ENCODE peak calls at places on chromosomes 3 and 15, in seven cellular contexts. One of them, this sample, is unnamed.
A peak's percentile ranks its signal among the peaks of the same experiment; 100 is the strongest.

GRCh38 chr3:156787926-156788663 is 38.1 kb upstream of the LEKR1 start:
- DNase-seq in fibroblast of the aortic adventitia: peak; percentile 86
- DNase-seq in stimulated activated CD8-positive, alpha-beta memory T cell treated with anti-CD3 and anti-CD28 coated beads, Interleukin-15, amount 100 ng/mL, for 1 hour: no peak
- DNase-seq in ELR: peak; percentile 98
- DNase-seq in Jurkat, Clone E6-1: no peak
- DNase-seq in AG10803: peak; percentile 93
- DNase-seq in breast epithelium: no peak
- DNase-seq in this sample: no peak

GRCh38 chr3:172125963-172126403 is 86.6 kb downstream of the FNDC3B start:
- DNase-seq in stimulated activated CD8-positive, alpha-beta memory T cell treated with anti-CD3 and anti-CD28 coated beads, Interleukin-15, amount 100 ng/mL, for 1 hour: no peak
- DNase-seq in AG10803: peak; percentile 82
- DNase-seq in Jurkat, Clone E6-1: no peak
- DNase-seq in fibroblast of the aortic adventitia: peak; percentile 78
- DNase-seq in breast epithelium: no peak
- DNase-seq in ELR: peak; percentile 55
- DNase-seq in this sample: no peak

GRCh38 chr15:79028411-79028964 is 62.1 kb downstream of the RASGRF1 start:
- DNase-seq in breast epithelium: no peak
- DNase-seq in AG10803: peak; percentile 6
- DNase-seq in fibroblast of the aortic adventitia: peak; percentile 32
- DNase-seq in stimulated activated CD8-positive, alpha-beta memory T cell treated with anti-CD3 and anti-CD28 coated beads, Interleukin-15, amount 100 ng/mL, for 1 hour: no peak
- DNase-seq in ELR: peak; percentile 58
- DNase-seq in Jurkat, Clone E6-1: peak; percentile 33
- DNase-seq in this sample: no peak

GRCh38 chr3:66476852-66477381 is 23.9 kb downstream of the LRIG1 start:
- DNase-seq in Jurkat, Clone E6-1: no peak
- DNase-seq in ELR: no peak
- DNase-seq in breast epithelium: no peak
- DNase-seq in fibroblast of the aortic adventitia: peak; percentile 67
- DNase-seq in stimulated activated CD8-positive, alpha-beta memory T cell treated with anti-CD3 and anti-CD28 coated beads, Interleukin-15, amount 100 ng/mL, for 1 hour: no peak
- DNase-seq in AG10803: peak; percentile 41
- DNase-seq in this sample: no peak

GRCh38 chr15:81336568-81336967 is 12.6 kb upstream of the STARD5 start:
- DNase-seq in ELR: peak; percentile 51
- DNase-seq in breast epithelium: no peak
- DNase-seq in stimulated activated CD8-positive, alpha-beta memory T cell treated with anti-CD3 and anti-CD28 coated beads, Interleukin-15, amount 100 ng/mL, for 1 hour: peak; percentile 9
- DNase-seq in AG10803: peak; percentile 30
- DNase-seq in Jurkat, Clone E6-1: peak; percentile 29
- DNase-seq in fibroblast of the aortic adventitia: peak; percentile 49
- DNase-seq in this sample: no peak

GRCh38 chr15:58447244-58448010 is 15.6 kb downstream of the LIPC start:
- DNase-seq in stimulated activated CD8-positive, alpha-beta memory T cell treated with anti-CD3 and anti-CD28 coated beads, Interleukin-15, amount 100 ng/mL, for 1 hour: no peak
- DNase-seq in ELR: peak; percentile 84
- DNase-seq in AG10803: peak; percentile 92
- DNase-seq in breast epithelium: no peak
- DNase-seq in fibroblast of the aortic adventitia: peak; percentile 89
- DNase-seq in Jurkat, Clone E6-1: peak; percentile 76
- DNase-seq in this sample: no peak

GRCh38 chr3:124826703-124827102 is 60.5 kb downstream of the ITGB5 start:
- DNase-seq in ELR: peak; percentile 89
- DNase-seq in AG10803: peak; percentile 87
- DNase-seq in Jurkat, Clone E6-1: no peak
- DNase-seq in breast epithelium: no peak
- DNase-seq in fibroblast of the aortic adventitia: peak; percentile 91
- DNase-seq in stimulated activated CD8-positive, alpha-beta memory T cell treated with anti-CD3 and anti-CD28 coated beads, Interleukin-15, amount 100 ng/mL, for 1 hour: no peak
- DNase-seq in this sample: no peak

GRCh38 chr3:159629329-159630084 is 359.1 kb upstream of the IL12A start:
- DNase-seq in stimulated activated CD8-positive, alpha-beta memory T cell treated with anti-CD3 and anti-CD28 coated beads, Interleukin-15, amount 100 ng/mL, for 1 hour: no peak
- DNase-seq in fibroblast of the aortic adventitia: no peak
- DNase-seq in AG10803: no peak
- DNase-seq in breast epithelium: no peak
- DNase-seq in Jurkat, Clone E6-1: no peak
- DNase-seq in ELR: peak; percentile 32
- DNase-seq in this sample: no peak

GRCh38 chr3:48748754-48749153 is 31.7 kb upstream of the IP6K2 start:
- DNase-seq in AG10803: no peak
- DNase-seq in stimulated activated CD8-positive, alpha-beta memory T cell treated with anti-CD3 and anti-CD28 coated beads, Interleukin-15, amount 100 ng/mL, for 1 hour: no peak
- DNase-seq in ELR: no peak
- DNase-seq in breast epithelium: no peak
- DNase-seq in Jurkat, Clone E6-1: no peak
- DNase-seq in fibroblast of the aortic adventitia: no peak
- DNase-seq in this sample: no peak

GRCh38 chr15:89179966-89180875 is 41.2 kb downstream of the RLBP1 start:
- DNase-seq in Jurkat, Clone E6-1: no peak
- DNase-seq in fibroblast of the aortic adventitia: peak; percentile 47
- DNase-seq in ELR: peak; percentile 38
- DNase-seq in stimulated activated CD8-positive, alpha-beta memory T cell treated with anti-CD3 and anti-CD28 coated beads, Interleukin-15, amount 100 ng/mL, for 1 hour: no peak
- DNase-seq in breast epithelium: no peak
- DNase-seq in AG10803: no peak
- DNase-seq in this sample: no peak

GRCh38 chr3:31752305-31753049 is 219.8 kb downstream of the STT3B start:
- DNase-seq in breast epithelium: no peak
- DNase-seq in AG10803: no peak
- DNase-seq in stimulated activated CD8-positive, alpha-beta memory T cell treated with anti-CD3 and anti-CD28 coated beads, Interleukin-15, amount 100 ng/mL, for 1 hour: no peak
- DNase-seq in Jurkat, Clone E6-1: no peak
- DNase-seq in ELR: no peak
- DNase-seq in fibroblast of the aortic adventitia: no peak
- DNase-seq in this sample: no peak

GRCh38 chr3:26712211-26713026 is 89.8 kb downstream of the LRRC3B start:
- DNase-seq in fibroblast of the aortic adventitia: peak; percentile 6
- DNase-seq in Jurkat, Clone E6-1: peak; percentile 47
- DNase-seq in AG10803: no peak
- DNase-seq in stimulated activated CD8-positive, alpha-beta memory T cell treated with anti-CD3 and anti-CD28 coated beads, Interleukin-15, amount 100 ng/mL, for 1 hour: no peak
- DNase-seq in breast epithelium: no peak
- DNase-seq in ELR: peak; percentile 49
- DNase-seq in this sample: no peak

GRCh38 chr3:129525341-129525968 is 3.0 kb upstream of the RHO start:
- DNase-seq in ELR: peak; percentile 77
- DNase-seq in fibroblast of the aortic adventitia: peak; percentile 52
- DNase-seq in Jurkat, Clone E6-1: no peak
- DNase-seq in AG10803: peak; percentile 47
- DNase-seq in breast epithelium: no peak
- DNase-seq in stimulated activated CD8-positive, alpha-beta memory T cell treated with anti-CD3 and anti-CD28 coated beads, Interleukin-15, amount 100 ng/mL, for 1 hour: no peak
- DNase-seq in this sample: no peak

GRCh38 chr3:130897316-130897715 is 3.4 kb downstream of the ATP2C1 start:
- DNase-seq in stimulated activated CD8-positive, alpha-beta memory T cell treated with anti-CD3 and anti-CD28 coated beads, Interleukin-15, amount 100 ng/mL, for 1 hour: no peak
- DNase-seq in breast epithelium: no peak
- DNase-seq in ELR: no peak
- DNase-seq in fibroblast of the aortic adventitia: peak; percentile 22
- DNase-seq in AG10803: no peak
- DNase-seq in Jurkat, Clone E6-1: no peak
- DNase-seq in this sample: no peak

GRCh38 chr15:24823473-24823872 is 131.3 kb upstream of the SNRPN start:
- DNase-seq in AG10803: no peak
- DNase-seq in breast epithelium: no peak
- DNase-seq in stimulated activated CD8-positive, alpha-beta memory T cell treated with anti-CD3 and anti-CD28 coated beads, Interleukin-15, amount 100 ng/mL, for 1 hour: no peak
- DNase-seq in Jurkat, Clone E6-1: no peak
- DNase-seq in fibroblast of the aortic adventitia: no peak
- DNase-seq in ELR: no peak
- DNase-seq in this sample: peak; percentile 94

GRCh38 chr3:113065336-113065735 is 74.6 kb downstream of the GTPBP8 start:
- DNase-seq in breast epithelium: no peak
- DNase-seq in fibroblast of the aortic adventitia: no peak
- DNase-seq in AG10803: peak; percentile 69
- DNase-seq in ELR: no peak
- DNase-seq in Jurkat, Clone E6-1: no peak
- DNase-seq in stimulated activated CD8-positive, alpha-beta memory T cell treated with anti-CD3 and anti-CD28 coated beads, Interleukin-15, amount 100 ng/mL, for 1 hour: no peak
- DNase-seq in this sample: no peak

GRCh38 chr15:53209396-53210042 is 419.4 kb upstream of the ONECUT1 start:
- DNase-seq in AG10803: no peak
- DNase-seq in breast epithelium: no peak
- DNase-seq in fibroblast of the aortic adventitia: no peak
- DNase-seq in ELR: no peak
- DNase-seq in Jurkat, Clone E6-1: no peak
- DNase-seq in stimulated activated CD8-positive, alpha-beta memory T cell treated with anti-CD3 and anti-CD28 coated beads, Interleukin-15, amount 100 ng/mL, for 1 hour: no peak
- DNase-seq in this sample: no peak

GRCh38 chr3:177830411-177830849 is 633.1 kb upstream of the TBL1XR1 start:
- DNase-seq in Jurkat, Clone E6-1: no peak
- DNase-seq in AG10803: peak; percentile 100
- DNase-seq in stimulated activated CD8-positive, alpha-beta memory T cell treated with anti-CD3 and anti-CD28 coated beads, Interleukin-15, amount 100 ng/mL, for 1 hour: no peak
- DNase-seq in breast epithelium: no peak
- DNase-seq in ELR: peak; percentile 49
- DNase-seq in fibroblast of the aortic adventitia: peak; percentile 96
- DNase-seq in this sample: no peak

GRCh38 chr3:52896613-52897012 is 735 bp downstream of the STIMATE start:
- DNase-seq in Jurkat, Clone E6-1: no peak
- DNase-seq in stimulated activated CD8-positive, alpha-beta memory T cell treated with anti-CD3 and anti-CD28 coated beads, Interleukin-15, amount 100 ng/mL, for 1 hour: no peak
- DNase-seq in AG10803: no peak
- DNase-seq in ELR: peak; percentile 28
- DNase-seq in breast epithelium: no peak
- DNase-seq in fibroblast of the aortic adventitia: no peak
- DNase-seq in this sample: no peak

GRCh38 chr3:72733676-72734075 is 114.6 kb downstream of the SHQ1 start:
- DNase-seq in breast epithelium: no peak
- DNase-seq in AG10803: no peak
- DNase-seq in fibroblast of the aortic adventitia: no peak
- DNase-seq in Jurkat, Clone E6-1: no peak
- DNase-seq in ELR: no peak
- DNase-seq in stimulated activated CD8-positive, alpha-beta memory T cell treated with anti-CD3 and anti-CD28 coated beads, Interleukin-15, amount 100 ng/mL, for 1 hour: no peak
- DNase-seq in this sample: no peak